ENCODE peak calls at places on chromosome 5, in eight cellular contexts. J, L, Q, A, G, I, F and D are unnamed samples.

GRCh38 chr5:61228229-61228628 is 66.0 kb upstream of the SMIM15 start:
- DNase-seq in J (no peak), L (no peak), Q (no peak), A (no peak), G (no peak), I (no peak), F (no peak), D (no peak)

GRCh38 chr5:108590799-108591198 is 156.9 kb upstream of the FER start:
- DNase-seq in J (no peak), L (no peak), Q (no peak), A (no peak), G (no peak), I (no peak), F (no peak), D (no peak)

GRCh38 chr5:65790371-65791163 is 68.6 kb downstream of the NLN start:
- DNase-seq in J (no peak), L (no peak), Q (no peak), A (no peak), G (no peak), I (no peak), F (no peak), D (no peak)

GRCh38 chr5:78672154-78672553 is 23.6 kb upstream of the LHFPL2 start:
- DNase-seq in J (no peak), L (no peak), Q (no peak), A (no peak), G (no peak), I (no peak), F (no peak), D (no peak)

GRCh38 chr5:23208959-23209431 is 298.4 kb upstream of the PRDM9 start:
- DNase-seq in J (peak; percentile 9), L (no peak), Q (no peak), A (no peak), G (peak; percentile 72), I (peak; percentile 63), F (peak; percentile 51), D (peak; percentile 52)

GRCh38 chr5:126937796-126938195 is 92.6 kb downstream of the MARCHF3 start:
- DNase-seq in J (no peak), L (no peak), Q (no peak), A (no peak), G (no peak), I (no peak), F (no peak), D (no peak)

GRCh38 chr5:58407042-58407709 is 52.7 kb downstream of the PLK2 start:
- DNase-seq in J (no peak), L (no peak), Q (no peak), A (no peak), G (no peak), I (peak; percentile 11), F (no peak), D (no peak)

GRCh38 chr5:158431369-158432029 is 572.6 kb upstream of the CLINT1 start:
- DNase-seq in J (no peak), L (no peak), Q (no peak), A (no peak), G (no peak), I (no peak), F (no peak), D (no peak)

GRCh38 chr5:16937503-16938161 is 1.5 kb upstream of the MYO10 start:
- DNase-seq in J (no peak), L (no peak), Q (no peak), A (no peak), G (no peak), I (no peak), F (no peak), D (no peak)

GRCh38 chr5:54742417-54742889 is 224.9 kb downstream of the SNX18 start:
- DNase-seq in J (no peak), L (no peak), Q (no peak), A (no peak), G (no peak), I (no peak), F (no peak), D (peak; percentile 21)

GRCh38 chr5:14178671-14179211 is 35.6 kb downstream of the TRIO start:
- DNase-seq in J (no peak), L (no peak), Q (no peak), A (no peak), G (peak; percentile 90), I (no peak), F (peak; percentile 56), D (peak; percentile 72)

GRCh38 chr5:174082286-174082685 is 36.8 kb downstream of the NSG2 start:
- DNase-seq in J (no peak), L (no peak), Q (no peak), A (no peak), G (no peak), I (no peak), F (no peak), D (no peak)

GRCh38 chr5:172093965-172094364 is 87.5 kb upstream of the FBXW11 start:
- DNase-seq in J (no peak), L (no peak), Q (no peak), A (peak; percentile 66), G (no peak), I (no peak), F (no peak), D (peak; percentile 28)

GRCh38 chr5:172097356-172097755 is 90.7 kb downstream of the STK10 start:
- DNase-seq in J (no peak), L (no peak), Q (no peak), A (no peak), G (no peak), I (no peak), F (no peak), D (peak; percentile 29)

GRCh38 chr5:172096184-172096941 is 89.9 kb upstream of the FBXW11 start:
- DNase-seq in J (no peak), L (no peak), Q (no peak), A (no peak), G (no peak), I (no peak), F (no peak), D (peak; percentile 69)

GRCh38 chr5:172093559-172093958 is 87.1 kb upstream of the FBXW11 start:
- DNase-seq in J (no peak), L (no peak), Q (no peak), A (peak; percentile 46), G (no peak), I (no peak), F (no peak), D (peak; percentile 35)

GRCh38 chr5:172095368-172095960 is 89.0 kb upstream of the FBXW11 start:
- DNase-seq in J (no peak), L (no peak), Q (no peak), A (no peak), G (peak; percentile 67), I (no peak), F (no peak), D (peak; percentile 83)
- H3K4me3 ChIP-seq in J (no peak overlapping the region), L (no peak overlapping the region), Q (no peak overlapping the region), A (no peak overlapping the region), G (no peak overlapping the region), I (no peak overlapping the region), F (no peak overlapping the region), D (no peak overlapping the region)

DNA sequence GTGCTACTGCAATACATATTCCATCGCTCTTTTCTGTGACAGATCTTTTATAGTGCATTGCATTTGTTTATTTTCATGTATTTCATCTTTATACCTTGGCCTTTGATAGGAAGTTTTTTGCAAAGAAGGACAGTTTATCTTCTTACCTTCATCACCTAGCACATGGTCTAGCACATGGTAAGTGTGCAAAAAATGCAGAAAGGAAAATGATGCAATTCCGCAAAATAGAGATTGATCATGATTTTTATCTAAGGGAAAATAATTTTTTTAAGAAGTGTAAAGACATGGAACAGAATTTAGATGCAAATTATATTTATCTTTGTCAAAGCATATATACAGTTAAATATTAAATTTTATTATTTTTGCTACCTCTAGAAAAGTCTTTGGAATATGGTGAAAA is 19.2 kb upstream of the NIM1K start:
- DNase-seq in J (no peak), L (no peak), Q (no peak), A (no peak), G (no peak), I (no peak), F (no peak), D (no peak)
- H3K27me3 ChIP-seq in J (no peaks in the 10 kb centered on the region), L (no peaks in the 10 kb centered on the region), Q (no peaks in the 10 kb centered on the region), A (no peaks in the 10 kb centered on the region), G (no peaks in the 10 kb centered on the region), I (no peaks in the 10 kb centered on the region), F (no peaks in the 10 kb centered on the region), D (no peaks in the 10 kb centered on the region)

GRCh38 chr5:95942968-95943367 is 18.7 kb downstream of the ELL2 start:
- DNase-seq in J (no peak), L (no peak), Q (no peak), A (no peak), G (no peak), I (no peak), F (no peak), D (no peak)
- H3K36me3 ChIP-seq in J (peaks cover 6% of the 10 kb centered on the region), L (no peaks in the 10 kb centered on the region), Q (peaks cover 8% of the 10 kb centered on the region), A (no peaks in the 10 kb centered on the region), G (peaks cover 37% of the 10 kb centered on the region), I (no peaks in the 10 kb centered on the region), F (no peaks in the 10 kb centered on the region), D (no peaks in the 10 kb centered on the region)

DNA sequence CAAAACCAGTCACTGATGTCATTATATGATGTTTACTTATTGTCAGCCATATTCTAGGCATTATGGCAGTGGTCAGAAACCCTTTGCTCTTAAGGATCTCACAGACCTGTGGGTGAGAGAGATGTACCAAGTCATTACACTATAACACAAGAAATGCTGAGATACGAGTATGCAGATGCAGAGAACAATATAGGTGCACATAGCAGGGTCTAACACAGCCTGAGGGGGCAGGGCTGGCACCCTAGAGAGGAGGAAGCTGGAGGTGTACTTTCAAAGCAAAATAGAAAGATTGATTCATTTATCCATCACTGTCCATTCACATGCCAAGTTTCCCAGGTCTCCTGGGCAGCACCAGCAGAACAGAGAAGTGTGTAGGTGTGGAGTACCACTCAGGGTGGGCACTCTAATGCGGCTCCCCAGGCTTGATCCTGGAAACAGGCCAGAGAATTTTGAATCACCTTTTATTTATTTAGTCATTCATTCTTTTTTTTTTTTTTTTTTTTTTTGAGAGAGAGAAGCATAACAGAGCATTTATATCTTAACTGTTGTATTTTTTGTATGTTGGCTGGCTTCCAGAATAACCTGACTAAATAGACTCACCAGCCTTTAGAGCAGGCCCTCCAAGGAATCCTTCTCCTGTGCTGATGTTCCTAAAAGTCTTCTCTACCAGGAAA is 153.3 kb downstream of the PIK3R1 start:
- DNase-seq in J (no peak), L (no peak), Q (no peak), A (no peak), G (no peak), I (no peak), F (no peak), D (no peak)
- H3K4me3 ChIP-seq in J (peak overlapping the region; percentile 19), L (peak overlapping the region; percentile 23), Q (no peak overlapping the region), A (no peak overlapping the region), G (no peak overlapping the region), I (no peak overlapping the region), F (no peak overlapping the region), D (no peak overlapping the region)

DNA sequence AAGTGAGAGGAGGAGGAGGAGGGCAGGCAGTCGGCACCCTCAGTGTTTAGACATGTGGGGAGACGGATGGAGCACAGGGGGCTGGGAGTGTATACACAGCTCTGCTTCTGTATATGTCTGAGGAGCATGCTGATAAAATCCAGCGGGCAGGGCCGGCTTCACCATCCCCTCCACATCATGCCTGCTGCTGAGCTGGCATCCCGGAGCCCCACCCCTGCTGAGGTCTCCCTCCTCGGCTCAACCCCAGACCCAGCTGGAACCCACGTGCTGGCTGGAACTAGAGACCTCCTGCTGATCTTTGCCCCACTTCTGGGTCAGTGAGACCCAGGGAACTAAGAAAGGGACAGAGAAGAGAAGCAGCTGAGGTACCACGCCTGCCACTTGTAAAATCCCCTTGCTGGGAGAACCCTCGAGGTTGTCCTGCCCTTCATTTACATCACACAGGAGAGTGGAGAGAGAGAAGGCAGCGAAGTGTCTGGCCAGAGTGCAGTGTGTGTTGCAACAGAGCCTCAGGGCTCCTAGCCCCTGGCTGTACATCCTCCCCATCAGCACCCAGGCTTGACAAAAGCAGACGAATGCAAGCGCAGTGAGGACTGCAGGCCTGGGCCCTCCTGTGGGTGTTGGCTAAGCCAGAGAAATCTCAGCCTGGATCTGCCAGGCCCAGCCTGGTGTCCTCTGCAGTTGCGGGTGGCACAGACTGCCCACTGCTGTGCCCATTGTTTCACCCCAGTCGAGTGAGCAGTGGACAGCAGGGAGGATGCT is 77.6 kb downstream of the PSD2 start:
- DNase-seq in J (no peak), L (no peak), Q (no peak), A (no peak), G (no peak), I (no peak), F (no peak), D (peak; percentile 68)
- H3K27me3 ChIP-seq in J (no peaks in the 10 kb centered on the region), L (no peaks in the 10 kb centered on the region), Q (no peaks in the 10 kb centered on the region), A (no peaks in the 10 kb centered on the region), G (no peaks in the 10 kb centered on the region), I (no peaks in the 10 kb centered on the region), F (no peaks in the 10 kb centered on the region), D (no peaks in the 10 kb centered on the region)